ENCODE peak calls at places on chromosomes 13 and 19, in five cellular contexts. D is retinal pigment epithelial cell, U is AG10803, S is cardiac fibroblast, M is GM12878. X is an unnamed sample.

GRCh38 chr13:77384999-77385398 is 58.1 kb upstream of the MYCBP2 start:
- DNase-seq in D (no peak), U (peak; percentile 61), M (no peak), S (no peak), X (peak; percentile 12)

GRCh38 chr13:32530841-32531253 is 7.7 kb downstream of the N4BP2L2 start:
- DNase-seq in D (no peak), U (peak; percentile 71), S (peak; percentile 84), M (peak; percentile 23), X (peak; percentile 92)

GRCh38 chr19:45152504-45153338 is 8.1 kb downstream of the NKPD1 start:
- DNase-seq in S (peak; percentile 66), M (no peak), D (no peak), U (peak; percentile 36), X (peak; percentile 78)

GRCh38 chr13:101230271-101230890 is 185.9 kb downstream of the NALCN start:
- DNase-seq in U (no peak), D (no peak), M (no peak), S (no peak), X (no peak)

GRCh38 chr19:18058208-18059009 is 28.3 kb downstream of the IL12RB1 start:
- DNase-seq in D (peak; percentile 13), M (no peak), U (peak; percentile 59), S (peak; percentile 83), X (peak; percentile 83)

GRCh38 chr19:28999733-29000433 is 213.1 kb downstream of the UQCRFS1 start:
- DNase-seq in M (no peak), S (no peak), U (no peak), D (no peak), X (no peak)

GRCh38 chr19:35138305-35138799 is 272 bp upstream of the FXYD1 start:
- DNase-seq in D (no peak), U (no peak), M (no peak), S (peak; percentile 58), X (no peak)

GRCh38 chr19:49560358-49560900 is 19.9 kb downstream of the NOSIP start:
- DNase-seq in D (no peak), U (no peak), M (no peak), S (no peak), X (no peak)

GRCh38 chr19:55044286-55044685 is 6.2 kb upstream of the GP6 start:
- DNase-seq in S (no peak), D (no peak), M (no peak), U (no peak), X (no peak)

GRCh38 chr13:91232716-91233115 is 114.8 kb upstream of the MIR17HG start:
- DNase-seq in U (no peak), M (no peak), D (peak; percentile 28), S (no peak), X (no peak)

GRCh38 chr19:17076539-17076919 is 952 bp downstream of the MYO9B start:
- DNase-seq in U (peak; percentile 22), D (no peak), M (no peak), S (no peak), X (no peak)

GRCh38 chr19:17289489-17289888 is 7.8 kb downstream of the ANKLE1 start:
- DNase-seq in U (peak; percentile 80), D (no peak), S (peak; percentile 96), M (no peak), X (peak; percentile 95)

GRCh38 chr13:65917731-65918130 is 1312.4 kb downstream of the PCDH9 start:
- DNase-seq in U (peak; percentile 59), M (no peak), S (no peak), D (no peak), X (no peak)

GRCh38 chr13:25901460-25902376 is 150.1 kb downstream of the SHISA2 start:
- DNase-seq in S (peak; percentile 83), U (no peak), M (peak; percentile 75), D (no peak), X (peak; percentile 96)

GRCh38 chr19:29667941-29668340 is 2.7 kb downstream of the PLEKHF1 start:
- DNase-seq in U (no peak), M (no peak), S (no peak), D (no peak), X (no peak)

GRCh38 chr19:45200614-45201013 is 22.0 kb downstream of the BLOC1S3 start:
- DNase-seq in U (peak; percentile 40), D (no peak), S (peak; percentile 75), M (no peak), X (peak; percentile 85)

GRCh38 chr13:63190742-63191141 is 1775.1 kb upstream of the PCDH20 start:
- DNase-seq in U (peak; percentile 41), M (no peak), D (peak; percentile 80), S (peak; percentile 18), X (peak; percentile 49)

GRCh38 chr19:29660835-29661234 is 4.4 kb upstream of the PLEKHF1 start:
- DNase-seq in D (no peak), S (peak; percentile 46), U (no peak), M (no peak), X (no peak)

GRCh38 chr13:106151056-106151699 is 384.3 kb downstream of the EFNB2 start:
- DNase-seq in M (no peak), D (peak; percentile 69), S (peak; percentile 90), U (peak; percentile 98), X (peak; percentile 90)

GRCh38 chr13:107466326-107466725 is 749.0 kb downstream of the LIG4 start:
- DNase-seq in D (no peak), M (no peak), S (no peak), U (peak; percentile 9), X (peak; percentile 88)

GRCh38 chr19:51317381-51317780 is 5.9 kb downstream of the IGLON5 start:
- DNase-seq in D (no peak), U (no peak), M (no peak), S (no peak), X (no peak)

GRCh38 chr19:42366676-42367075 is 23.4 kb downstream of the CNFN start:
- DNase-seq in U (no peak), S (no peak), D (no peak), M (no peak), X (no peak)

GRCh38 chr19:11480081-11480926 is 542 bp downstream of the ELAVL3 start:
- DNase-seq in D (no peak), M (no peak), U (no peak), S (no peak), X (no peak)

GRCh38 chr19:30669329-30670010 is 297.3 kb downstream of the ZNF536 start:
- DNase-seq in M (no peak), U (peak; percentile 44), S (peak; percentile 48), D (no peak), X (peak; percentile 50)

GRCh38 chr19:10699650-10700335 is 1.4 kb upstream of the QTRT1 start:
- DNase-seq in D (no peak), M (peak; percentile 35), U (peak; percentile 50), S (peak; percentile 73), X (peak; percentile 79)

GRCh38 chr19:18419699-18420460 is 682 bp downstream of the SSBP4 start:
- DNase-seq in S (no peak), D (no peak), U (no peak), M (no peak), X (no peak)

GRCh38 chr13:79226938-79227337 is 179.1 kb downstream of the RBM26 start:
- DNase-seq in U (no peak), S (no peak), M (no peak), D (no peak), X (no peak)

GRCh38 chr13:45289936-45290563 is 50.9 kb downstream of the TPT1 start:
- DNase-seq in U (no peak), D (no peak), S (no peak), M (no peak), X (no peak)

GRCh38 chr13:40060318-40061007 is 405.0 kb downstream of the COG6 start:
- DNase-seq in S (peak; percentile 86), U (peak; percentile 89), D (peak; percentile 88), M (peak; percentile 97), X (peak; percentile 93)

GRCh38 chr19:7292950-7293794 is 1.0 kb downstream of the INSR start:
- DNase-seq in S (no peak), D (no peak), U (no peak), M (no peak), X (no peak)

GRCh38 chr13:32838985-32839384 is 177.2 kb upstream of the KL start:
- DNase-seq in M (no peak), U (no peak), D (no peak), S (peak; percentile 29), X (peak; percentile 69)

GRCh38 chr13:46345400-46345799 is 41.7 kb downstream of the RUBCNL start:
- DNase-seq in U (no peak), D (no peak), S (no peak), M (no peak), X (no peak)

GRCh38 chr13:46340631-46341111 is 46.4 kb downstream of the RUBCNL start:
- DNase-seq in M (no peak), D (no peak), U (no peak), S (no peak), X (no peak)

GRCh38 chr13:46343279-46343949 is 43.6 kb downstream of the RUBCNL start:
- DNase-seq in U (no peak), D (no peak), S (no peak), M (no peak), X (no peak)

GRCh38 chr13:46341112-46341711 is 45.8 kb downstream of the RUBCNL start:
- DNase-seq in M (peak; percentile 51), S (peak; percentile 37), D (no peak), U (peak; percentile 70), X (peak; percentile 78)

GRCh38 chr13:46342538-46342937 is 44.5 kb downstream of the RUBCNL start:
- DNase-seq in S (no peak), U (no peak), D (no peak), M (no peak), X (no peak)
- TF ChIP-seq CTCF in S (no peak), U (no peak), D (peak; percentile 13), M (no peak), X (no peak)

DNA sequence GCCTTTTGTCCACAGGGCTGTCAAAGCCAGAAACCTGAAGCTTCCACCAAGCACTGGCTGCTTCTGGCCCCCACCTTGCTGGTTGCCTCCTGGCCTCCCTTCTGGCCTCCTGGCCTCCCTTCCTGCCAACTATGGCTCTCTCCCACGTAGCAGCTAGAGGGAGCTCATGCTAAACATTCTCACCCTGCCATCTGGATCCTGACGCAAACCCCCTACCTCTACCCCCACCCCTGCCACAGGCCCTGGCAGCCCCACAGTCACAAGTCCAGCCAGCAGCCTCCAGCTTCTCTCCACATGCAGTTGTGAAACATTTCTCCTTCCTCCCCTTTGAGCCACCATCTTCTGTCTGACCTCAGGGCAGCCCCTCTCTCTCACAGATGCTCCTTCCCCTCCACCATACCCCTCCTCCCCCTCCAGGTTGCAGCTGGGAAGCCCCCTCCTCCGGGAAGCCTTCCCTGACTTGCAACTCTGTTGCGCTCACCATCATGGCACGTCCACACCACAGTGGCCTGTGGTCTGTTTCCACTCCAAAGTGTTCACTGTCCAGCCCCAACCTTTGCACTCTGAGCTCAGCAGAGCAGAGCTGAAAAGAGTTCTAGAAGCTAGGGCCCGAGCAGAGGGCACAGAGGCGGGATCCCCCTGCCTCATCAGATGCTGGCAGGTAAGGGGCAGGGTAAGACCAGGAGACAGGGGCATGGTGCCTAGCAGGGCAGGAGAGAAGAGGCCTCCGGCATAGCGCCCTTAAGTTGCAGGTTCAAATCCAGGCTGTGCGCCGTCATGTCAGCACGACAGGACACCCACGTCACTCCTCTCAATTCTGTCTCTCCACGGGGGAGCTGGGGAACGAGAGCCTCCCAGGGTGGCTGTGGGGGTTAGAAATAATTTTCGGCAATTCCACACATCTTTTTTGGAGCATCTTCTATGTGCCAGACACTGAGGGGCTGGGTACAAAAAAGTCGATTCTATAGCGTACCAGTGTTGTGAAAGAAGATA is 7.3 kb downstream of the ADGRL1 start:
- DNase-seq in M (no peak), U (peak; percentile 44), S (peak; percentile 30), D (no peak), X (no peak)
- TF ChIP-seq CTCF in M (peak; percentile 25), U (peak; percentile 26), S (peak; percentile 21), D (peak; percentile 8), X (peak; percentile 24)

GRCh38 chr13:94988654-94989053 is 276.3 kb upstream of the SOX21 start:
- DNase-seq in M (no peak), S (peak; percentile 30), D (no peak), U (no peak), X (peak; percentile 47)
- TF ChIP-seq CTCF in M (peak; percentile 29), S (no peak), D (peak; percentile 25), U (no peak), X (peak; percentile 44)

GRCh38 chr19:9187191-9187590 is 8.4 kb downstream of the OR7D2 start:
- DNase-seq in D (no peak), M (no peak), U (no peak), S (no peak), X (no peak)

GRCh38 chr19:9189538-9189937 is 10.8 kb downstream of the OR7D2 start:
- DNase-seq in D (no peak), U (no peak), M (no peak), S (no peak), X (no peak)
- TF ChIP-seq CTCF in D (no peak), U (no peak), M (no peak), S (no peak), X (no peak)